ENCODE peak calls at places on chromosomes 1 and 21, in eight cellular contexts. U is body of pancreas, W is WERI-Rb-1, H is testis, Z is PC-3, K is IMR-90, D is adrenal gland, M is MM.1S. I is an unnamed sample. For H3K9me3, the result is how much of the 10 kb centered on the place peaks cover.

GRCh38 chr1:34590211-34590623 is 164.6 kb upstream of the GJB5 start:
- DNase-seq in U (peak), W (no peak), H (no peak), Z (peak), K (no peak), D (no peak), M (no peak), I (no peak)

GRCh38 chr1:64650411-64650810 is 94.5 kb upstream of the RAVER2 start:
- DNase-seq in U (no peak), W (no peak), H (no peak), Z (no peak), K (peak), D (no peak), M (no peak), I (no peak)

GRCh38 chr1:208198271-208198670 is 45.9 kb downstream of the PLXNA2 start:
- DNase-seq in U (no peak), W (no peak), H (no peak), Z (no peak), K (no peak), D (no peak), M (no peak), I (no peak)

GRCh38 chr1:247079141-247079874 is 697 bp upstream of the ZNF670 start:
- DNase-seq in U (no peak), W (no peak), H (peak), Z (no peak), K (no peak), D (no peak), M (no peak), I (no peak)

GRCh38 chr1:60622486-60622885 is 459.9 kb upstream of the NFIA start:
- DNase-seq in U (no peak), W (no peak), H (peak), Z (no peak), K (no peak), D (no peak), M (no peak), I (no peak)

GRCh38 chr1:160061376-160062100 is 8.4 kb downstream of the KCNJ10 start:
- DNase-seq in U (no peak), W (no peak), H (no peak), Z (no peak), K (no peak), D (no peak), M (no peak), I (no peak)

GRCh38 chr1:164670026-164670425 is 111.0 kb downstream of the PBX1 start:
- DNase-seq in U (no peak), W (no peak), H (no peak), Z (no peak), K (no peak), D (no peak), M (no peak), I (no peak)

GRCh38 chr1:156108664-156109241 is 5.8 kb upstream of the LMNA start:
- DNase-seq in U (no peak), W (no peak), H (no peak), Z (no peak), K (no peak), D (no peak), M (no peak), I (no peak)

GRCh38 chr1:9422921-9423505 is 116.3 kb upstream of the SLC25A33 start:
- DNase-seq in U (no peak), W (peak), H (no peak), Z (no peak), K (no peak), D (no peak), M (no peak), I (no peak)

GRCh38 chr21:36999131-36999898 is 7.2 kb upstream of the RIPPLY3 start:
- DNase-seq in U (no peak), W (no peak), H (no peak), Z (no peak), K (no peak), D (no peak), M (no peak), I (no peak)

GRCh38 chr21:21196848-21197247 is 198.6 kb downstream of the NCAM2 start:
- DNase-seq in U (no peak), W (no peak), H (no peak), Z (no peak), K (no peak), D (no peak), M (peak), I (no peak)

GRCh38 chr1:211643324-211644212 is 31.9 kb downstream of the NEK2 start:
- DNase-seq in U (peak), W (peak), H (peak), Z (peak), K (no peak), D (peak), M (no peak), I (no peak)

GRCh38 chr1:188295157-188295556 is 1466.4 kb downstream of the PLA2G4A start:
- DNase-seq in U (no peak), W (no peak), H (no peak), Z (no peak), K (no peak), D (no peak), M (no peak), I (no peak)

GRCh38 chr1:68571499-68571898 is 74.6 kb upstream of the DEPDC1 start:
- DNase-seq in U (no peak), W (no peak), H (no peak), Z (peak), K (no peak), D (no peak), M (no peak), I (no peak)

GRCh38 chr21:45865106-45865835 is 116.3 kb upstream of the COL6A1 start:
- DNase-seq in U (no peak), W (no peak), H (no peak), Z (peak), K (peak), D (no peak), M (no peak), I (peak)

GRCh38 chr1:119367332-119368124 is 1.1 kb upstream of the HAO2 start:
- DNase-seq in U (no peak), W (no peak), H (no peak), Z (peak), K (peak), D (no peak), M (peak), I (peak)

GRCh38 chr1:27011058-27011764 is 1.4 kb downstream of the TENT5B start:
- DNase-seq in U (no peak), W (peak), H (no peak), Z (peak), K (peak), D (peak), M (no peak), I (no peak)

GRCh38 chr1:1219341-1219740 is 5.4 kb upstream of the TNFRSF4 start:
- DNase-seq in U (no peak), W (no peak), H (no peak), Z (no peak), K (no peak), D (no peak), M (no peak), I (no peak)
- H3K27ac ChIP-seq in U (no peak), W (no peak), H (no peak), Z (no peak), K (no peak), D (no peak), M (no peak), I (no peak)

DNA sequence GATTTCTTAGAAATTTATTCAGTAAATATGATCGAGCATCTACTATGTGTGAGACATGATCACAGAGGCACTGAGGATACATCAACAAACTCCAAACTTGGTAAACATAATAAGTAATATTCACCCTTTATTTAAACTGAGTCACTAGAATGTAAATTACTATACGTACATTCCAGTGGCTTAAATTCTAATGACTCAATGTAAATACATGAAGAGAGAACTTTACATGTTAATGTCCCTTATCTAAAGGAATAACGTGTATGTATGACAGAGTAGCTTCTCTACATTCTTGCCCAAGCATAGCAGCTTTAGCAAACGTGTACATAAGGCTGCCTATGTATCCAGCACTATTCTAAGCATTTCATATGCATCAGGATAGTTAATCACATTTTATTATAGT is 111.8 kb upstream of the CYYR1 start:
- DNase-seq in U (no peak), W (no peak), H (no peak), Z (peak), K (no peak), D (no peak), M (no peak), I (no peak)
- H3K9me3 ChIP-seq in U (under half), W (under half), H (under half), Z (under half), K (under half), D (under half), M (under half), I (under half)

GRCh38 chr21:34132905-34133304 is 59.5 kb downstream of the MRPS6 start:
- DNase-seq in U (no peak), W (no peak), H (no peak), Z (no peak), K (no peak), D (no peak), M (no peak), I (no peak)

GRCh38 chr21:34135330-34135729 is 62.0 kb downstream of the MRPS6 start:
- DNase-seq in U (no peak), W (no peak), H (no peak), Z (no peak), K (no peak), D (no peak), M (no peak), I (no peak)

GRCh38 chr21:34133392-34133791 is 60.0 kb downstream of the MRPS6 start:
- DNase-seq in U (no peak), W (no peak), H (no peak), Z (no peak), K (no peak), D (no peak), M (no peak), I (no peak)

GRCh38 chr21:34132202-34132601 is 58.8 kb downstream of the MRPS6 start:
- DNase-seq in U (no peak), W (no peak), H (no peak), Z (no peak), K (no peak), D (no peak), M (no peak), I (no peak)

GRCh38 chr21:34133802-34134201 is 60.4 kb downstream of the MRPS6 start:
- DNase-seq in U (no peak), W (peak), H (no peak), Z (no peak), K (no peak), D (no peak), M (no peak), I (no peak)
- H3K4me3 ChIP-seq in U (no peak), W (no peak), H (no peak), Z (no peak), K (no peak), D (no peak), M (no peak), I (no peak)

GRCh38 chr1:24951810-24952412 is 21.8 kb upstream of the RUNX3 start:
- DNase-seq in U (no peak), W (no peak), H (no peak), Z (no peak), K (peak), D (no peak), M (no peak), I (no peak)

GRCh38 chr1:24946861-24947658 is 17.0 kb upstream of the RUNX3 start:
- DNase-seq in U (no peak), W (no peak), H (no peak), Z (no peak), K (peak), D (no peak), M (no peak), I (no peak)

GRCh38 chr1:24951337-24951736 is 21.3 kb upstream of the RUNX3 start:
- DNase-seq in U (no peak), W (no peak), H (no peak), Z (peak), K (no peak), D (no peak), M (no peak), I (no peak)

GRCh38 chr1:24948072-24948827 is 18.2 kb upstream of the RUNX3 start:
- DNase-seq in U (no peak), W (no peak), H (no peak), Z (no peak), K (no peak), D (no peak), M (no peak), I (no peak)

DNA sequence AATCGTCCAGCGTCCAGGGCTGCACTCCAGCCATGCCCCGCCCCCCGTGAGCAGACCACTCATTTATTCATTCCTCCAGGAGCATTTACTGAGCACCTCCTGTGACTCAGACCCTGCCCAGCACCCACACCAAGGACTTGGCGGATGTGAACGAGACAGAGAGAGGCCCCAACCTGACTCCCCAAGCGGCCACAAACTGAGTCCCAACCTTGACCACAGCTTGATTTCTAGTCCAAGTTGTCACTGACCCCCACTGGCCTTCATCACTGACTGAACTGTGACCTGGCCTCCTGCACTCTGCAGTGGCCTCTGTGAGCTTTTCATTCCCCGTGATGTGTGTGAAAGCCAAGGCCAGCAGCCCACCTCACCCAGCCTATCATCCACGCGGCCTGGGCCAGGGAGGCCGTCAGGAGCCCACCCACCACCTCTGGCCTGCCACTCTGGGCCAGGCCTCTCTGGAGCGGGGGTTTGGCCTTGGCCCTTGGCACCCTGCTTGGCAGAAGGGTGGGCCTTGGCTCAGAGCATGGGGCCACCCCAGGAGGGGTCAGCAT is 19.3 kb upstream of the RUNX3 start:
- DNase-seq in U (no peak), W (no peak), H (no peak), Z (peak), K (peak), D (no peak), M (no peak), I (peak)
- H3K27ac ChIP-seq in U (no peak), W (no peak), H (no peak), Z (no peak), K (peak), D (no peak), M (no peak), I (no peak)

DNA sequence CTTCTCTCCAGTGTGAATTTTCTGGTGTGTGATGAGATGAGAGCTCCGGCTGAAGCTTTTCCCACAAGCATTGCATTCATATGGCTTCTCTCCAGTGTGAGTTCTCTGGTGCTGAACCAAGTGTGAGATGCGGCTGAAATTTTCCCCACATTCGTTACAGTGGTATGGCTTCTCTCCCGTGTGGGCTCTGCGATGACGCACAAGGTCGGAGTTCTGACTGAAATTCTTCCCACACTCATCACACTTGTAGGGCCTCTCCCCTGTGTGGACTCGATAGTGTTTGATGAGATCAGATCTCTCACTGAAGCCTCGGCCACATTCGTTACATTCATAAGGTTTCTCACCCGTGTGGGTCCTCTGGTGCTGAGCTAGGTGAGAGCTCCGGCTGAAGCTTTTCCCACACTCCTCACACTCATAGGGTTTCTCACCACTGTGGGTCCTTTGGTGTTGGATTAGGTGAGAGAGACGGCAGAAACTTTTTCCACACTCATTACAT is 7.4 kb downstream of the ZNF436 start:
- DNase-seq in U (no peak), W (no peak), H (no peak), Z (no peak), K (no peak), D (no peak), M (no peak), I (no peak)
- H3K9me3 ChIP-seq in U (under half), W (under half), H (under half), Z (under half), K (under half), D (under half), M (under half), I (half or more)